ENCODE peak calls at places on chromosomes 4 and X, in eight cellular contexts. P is tibial nerve, R is Peyer's patch, M is A549, Q is uterus, C is HCT116, E is IMR-90, V is prostate gland. B is an unnamed sample.

GRCh38 chr4:175419120-175419774 is 392.8 kb downstream of the GPM6A start:
- DNase-seq in R (no peak), P (no peak), C (peak; percentile 53), M (peak; percentile 93), V (no peak), Q (no peak), E (peak; percentile 96), B (no peak)

GRCh38 chrX:71928856-71929255 is 18.2 kb downstream of the NHSL2 start:
- DNase-seq in Q (no peak), C (no peak), P (no peak), E (no peak), R (no peak), V (no peak), M (no peak), B (no peak)

GRCh38 chrX:25941559-25942250 is 196.4 kb upstream of the MAGEB18 start:
- DNase-seq in R (no peak), V (no peak), Q (no peak), C (no peak), E (no peak), M (no peak), P (no peak), B (no peak)

GRCh38 chr4:128981377-128981776 is 112.0 kb downstream of the SCLT1 start:
- DNase-seq in R (no peak), P (no peak), Q (no peak), C (no peak), V (no peak), E (no peak), M (no peak), B (no peak)

GRCh38 chrX:253451-254297 is 27.5 kb upstream of the PLCXD1 start:
- DNase-seq in E (no peak), M (no peak), P (no peak), C (no peak), R (no peak), V (no peak), Q (no peak), B (no peak)

GRCh38 chrX:38215141-38215540 is 5.5 kb downstream of the SRPX start:
- DNase-seq in V (no peak), Q (peak; percentile 17), M (no peak), R (no peak), P (no peak), C (no peak), E (peak; percentile 75), B (no peak)

GRCh38 chr4:73682508-73682907 is 57.9 kb upstream of the CXCL8 start:
- DNase-seq in R (no peak), V (no peak), M (no peak), Q (no peak), E (no peak), C (no peak), P (no peak), B (no peak)

GRCh38 chr4:147727476-147728028 is 4.3 kb upstream of the ARHGAP10 start:
- DNase-seq in P (no peak), M (no peak), E (peak; percentile 50), V (no peak), R (no peak), Q (no peak), C (no peak), B (no peak)

GRCh38 chr4:118762753-118763477 is 73.0 kb downstream of the SEC24D start:
- DNase-seq in P (no peak), R (no peak), M (no peak), Q (no peak), C (no peak), E (no peak), V (no peak), B (no peak)

GRCh38 chr4:139085141-139085540 is 69.6 kb downstream of the NOCT start:
- DNase-seq in Q (no peak), E (peak; percentile 36), M (peak; percentile 13), R (no peak), C (no peak), V (no peak), P (no peak), B (no peak)

GRCh38 chrX:68177542-68177941 is 255.8 kb downstream of the OPHN1 start:
- DNase-seq in P (no peak), V (no peak), M (no peak), E (peak; percentile 38), R (no peak), Q (no peak), C (no peak), B (no peak)

GRCh38 chr4:110085131-110085530 is 113.3 kb downstream of the ELOVL6 start:
- DNase-seq in C (no peak), Q (no peak), R (peak; percentile 92), V (no peak), M (no peak), E (peak; percentile 35), P (no peak), B (no peak)

GRCh38 chr4:69523385-69524132 is 27.9 kb upstream of the UGT2B4 start:
- DNase-seq in Q (no peak), R (no peak), M (no peak), V (no peak), P (no peak), C (no peak), E (no peak), B (no peak)

GRCh38 chr4:81804849-81805248 is 333.1 kb upstream of the RASGEF1B start:
- DNase-seq in V (no peak), C (no peak), E (no peak), M (no peak), R (no peak), P (no peak), Q (no peak), B (no peak)

GRCh38 chr4:106337916-106338315 is 21.6 kb downstream of the AIMP1 start:
- DNase-seq in P (no peak), M (no peak), Q (no peak), C (no peak), R (no peak), V (no peak), E (no peak), B (no peak)

GRCh38 chrX:31227250-31227649 is 155.4 kb upstream of the FTHL17 start:
- DNase-seq in C (no peak), V (no peak), R (no peak), M (no peak), Q (no peak), E (peak; percentile 76), P (no peak), B (no peak)

GRCh38 chrX:9416562-9417319 is 48.1 kb upstream of the TBL1X start:
- DNase-seq in P (no peak), E (peak; percentile 62), V (no peak), R (no peak), Q (no peak), C (no peak), M (no peak), B (no peak)

DNA sequence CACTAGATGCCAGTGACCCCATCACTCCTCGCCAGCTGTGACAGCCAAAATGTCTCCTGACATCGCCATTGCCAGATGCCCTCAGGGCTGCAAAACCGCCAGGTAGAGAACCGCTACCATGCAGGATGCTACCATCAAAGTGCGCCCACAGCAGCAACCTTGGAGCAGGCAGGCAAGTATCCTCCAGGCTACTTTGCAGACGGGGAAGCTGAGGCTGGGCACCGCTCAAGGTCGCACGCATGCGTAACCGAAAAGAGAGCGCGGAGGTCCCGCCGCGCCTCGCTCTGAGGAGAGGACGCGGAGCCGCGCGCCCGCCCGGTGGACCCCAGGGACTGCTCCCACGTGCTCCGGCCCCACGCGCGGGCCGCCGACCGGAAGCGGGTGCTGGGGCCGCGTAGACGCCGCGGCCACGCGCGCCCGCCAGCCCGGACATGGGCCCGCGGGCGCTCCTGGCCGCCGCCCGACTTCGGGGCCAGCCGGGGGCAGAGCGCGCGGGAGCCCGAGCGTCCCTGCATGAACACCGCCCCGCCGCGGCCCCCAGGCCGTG is at the start of gene STS:
- DNase-seq in P (peak; percentile 14), R (peak; percentile 76), C (no peak), M (no peak), V (peak; percentile 4), Q (peak; percentile 33), E (peak; percentile 14), B (peak; percentile 47)
- TF ChIP-seq POLR2A in P (no peak), R (no peak), C (no peak), M (no peak), V (no peak), Q (no peak), E (no peak), B (no peak)

DNA sequence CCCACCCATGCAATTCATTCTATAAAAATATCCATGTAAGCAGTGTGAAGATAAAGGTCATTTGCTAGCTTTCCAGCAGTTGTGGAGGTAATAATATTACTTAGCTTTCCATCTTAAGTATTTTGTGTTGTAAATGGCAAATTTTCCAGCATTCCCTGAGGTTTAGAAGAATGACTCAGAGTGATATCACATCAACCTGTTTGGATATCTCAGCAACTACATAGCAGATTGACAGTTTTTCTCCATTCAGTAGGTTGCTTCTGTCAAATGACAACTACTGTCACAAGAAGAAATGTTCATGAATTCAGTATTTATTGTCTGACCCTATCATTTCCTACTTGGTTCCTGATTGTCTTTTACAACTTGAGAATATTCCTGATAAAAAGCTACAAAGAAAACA is 434.9 kb upstream of the GALNTL6 start:
- DNase-seq in E (no peak), P (no peak), V (no peak), C (no peak), R (no peak), M (no peak), Q (no peak), B (no peak)
- H3K4me3 ChIP-seq in E (no peak overlapping the region), P (no peak overlapping the region), V (no peak overlapping the region), C (no peak overlapping the region), R (no peak overlapping the region), M (no peak overlapping the region), Q (no peak overlapping the region), B (no peak overlapping the region)

DNA sequence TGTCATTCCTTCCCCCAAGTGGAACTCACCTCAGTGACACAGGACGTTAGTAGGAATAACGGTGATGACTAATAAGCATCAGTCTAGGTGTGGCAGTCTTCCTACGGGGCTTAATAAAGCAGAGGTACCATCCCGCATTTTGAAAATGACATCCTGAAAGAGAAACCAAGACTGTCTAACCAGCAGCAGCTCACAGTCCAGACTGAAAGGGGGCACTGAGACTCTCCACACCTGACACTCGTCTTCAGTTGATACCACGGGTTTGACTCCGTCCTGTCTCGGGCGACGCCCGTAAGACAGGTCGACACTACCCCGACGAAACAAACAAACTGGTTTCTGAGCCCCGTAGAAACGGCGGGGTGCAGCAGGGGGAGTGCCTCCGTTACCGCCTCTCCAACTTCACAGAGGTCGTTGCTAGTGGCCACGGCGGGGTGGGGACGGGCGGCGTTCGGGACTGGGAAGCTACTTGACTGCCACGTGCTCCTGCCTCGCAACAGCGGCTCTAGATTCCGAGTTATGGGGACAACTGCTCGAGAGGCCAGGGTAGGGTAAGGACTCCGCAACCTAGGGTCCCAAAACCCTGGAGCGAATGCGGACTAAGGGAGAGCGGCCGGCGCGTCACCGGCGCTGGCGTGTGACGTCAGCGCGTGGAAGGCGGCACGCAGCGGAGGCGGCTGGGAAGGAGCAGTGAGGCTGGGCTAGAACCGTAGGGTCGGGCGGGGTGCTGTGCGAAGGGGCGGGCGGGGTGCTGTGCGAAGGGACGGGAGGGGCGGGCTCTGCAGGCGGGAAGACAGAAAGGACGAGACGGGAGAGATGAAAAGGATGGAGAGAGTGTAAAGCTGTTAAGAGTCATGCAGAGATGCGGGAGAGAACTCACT is at the start of gene NEK1:
- DNase-seq in P (peak; percentile 64), C (peak; percentile 83), M (peak; percentile 89), V (peak; percentile 65), R (peak; percentile 93), Q (peak; percentile 85), E (peak; percentile 83), B (peak; percentile 89)
- TF ChIP-seq POLR2A in P (peak; percentile 86), C (peak; percentile 85), M (peak; percentile 93), V (peak; percentile 59), R (peak; percentile 74), Q (peak; percentile 90), E (peak; percentile 90), B (peak; percentile 89)

DNA sequence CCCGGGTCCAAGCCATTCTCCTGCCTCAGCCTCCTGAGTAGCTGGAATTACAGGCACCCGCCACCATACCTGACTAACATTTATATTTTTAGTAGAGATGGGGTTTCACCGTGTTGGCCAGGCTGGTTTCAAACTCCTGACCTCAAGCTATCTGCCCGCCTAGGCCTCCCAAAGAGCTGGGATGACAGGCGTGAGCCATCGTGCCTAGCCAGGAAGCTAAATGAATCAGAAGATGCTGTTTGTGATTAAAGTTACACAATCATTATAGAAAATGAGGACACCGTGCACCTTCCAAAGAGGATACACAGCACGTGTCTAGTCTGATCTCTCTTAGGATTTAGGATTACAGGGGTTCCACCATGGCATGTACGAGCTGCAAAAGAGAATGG is 99.6 kb downstream of the DHRSX start:
- DNase-seq in R (no peak), M (no peak), C (no peak), E (no peak), V (peak; percentile 54), Q (no peak), P (no peak), B (no peak)
- H3K4me3 ChIP-seq in R (no peak overlapping the region), M (no peak overlapping the region), C (no peak overlapping the region), E (no peak overlapping the region), V (peak overlapping the region; percentile 2), Q (no peak overlapping the region), P (no peak overlapping the region), B (no peak overlapping the region)

B was measured in adrenal gland.